ENCODE peak calls at places on chromosomes 3 and 15, in six cellular contexts. G, F, Q, P, W and M are unnamed samples. For H3K4me1, the result is how much of the 10 kb centered on the place peaks cover.

GRCh38 chr3:181761906-181762305 is 50.2 kb downstream of the SOX2 start:
- DNase-seq in W (no peak), P (no peak), Q (no peak), F (no peak), G (no peak), M (no peak)

GRCh38 chr15:51907136-51907862 is 64.3 kb downstream of the LEO1 start:
- DNase-seq in P (peak), G (no peak), Q (peak), F (no peak), W (peak), M (peak)

GRCh38 chr15:93265046-93265658 is 176.1 kb upstream of the RGMA start:
- DNase-seq in Q (peak), F (no peak), G (no peak), W (no peak), P (no peak), M (peak)

GRCh38 chr3:160400631-160401150 is 1.2 kb downstream of the SMC4 start:
- DNase-seq in F (peak), W (peak), P (peak), G (peak), Q (no peak), M (peak)

GRCh38 chr3:181418249-181418648 is 293.5 kb upstream of the SOX2 start:
- DNase-seq in F (no peak), Q (no peak), G (no peak), W (no peak), P (no peak), M (no peak)

GRCh38 chr15:29278436-29279099 is 8.9 kb upstream of the NSMCE3 start:
- DNase-seq in W (no peak), F (no peak), G (no peak), Q (peak), P (peak), M (peak)

GRCh38 chr3:123871946-123872345 is 12.2 kb downstream of the MYLK start:
- DNase-seq in Q (peak), P (peak), F (no peak), W (no peak), G (no peak), M (no peak)

GRCh38 chr15:96038650-96039049 is 291.9 kb upstream of the NR2F2 start:
- DNase-seq in Q (peak), F (no peak), G (no peak), P (no peak), W (no peak), M (no peak)

GRCh38 chr3:143330316-143330868 is 210.8 kb downstream of the CHST2 start:
- DNase-seq in P (no peak), Q (peak), F (no peak), G (no peak), W (no peak), M (no peak)

GRCh38 chr3:178950676-178951075 is 120.9 kb downstream of the ZMAT3 start:
- DNase-seq in P (peak), G (no peak), F (no peak), Q (peak), W (no peak), M (no peak)

GRCh38 chr3:10941972-10942371 is 50.6 kb upstream of the SLC6A1 start:
- DNase-seq in P (peak), W (peak), Q (no peak), F (peak), G (no peak), M (no peak)

GRCh38 chr3:52831500-52832301 is 1.2 kb upstream of the ITIH4 start:
- DNase-seq in W (peak), G (peak), P (peak), Q (peak), F (no peak), M (peak)

GRCh38 chr15:42955518-42955917 is 34.9 kb upstream of the TTBK2 start:
- DNase-seq in Q (peak), G (no peak), P (peak), F (no peak), W (no peak), M (no peak)

GRCh38 chr3:177102526-177102925 is 94.8 kb downstream of the TBL1XR1 start:
- DNase-seq in P (no peak), F (no peak), W (no peak), Q (peak), G (no peak), M (no peak)

GRCh38 chr15:36156855-36157521 is 422.4 kb upstream of the CDIN1 start:
- DNase-seq in W (no peak), F (no peak), Q (peak), P (peak), G (no peak), M (no peak)

GRCh38 chr15:27254801-27255200 is 283.8 kb downstream of the GABRG3 start:
- DNase-seq in P (no peak), G (no peak), W (no peak), F (no peak), Q (no peak), M (no peak)

GRCh38 chr15:75229191-75230015 is 27.7 kb downstream of the C15orf39 start:
- DNase-seq in F (no peak), P (no peak), W (no peak), G (no peak), Q (peak), M (no peak)

DNA sequence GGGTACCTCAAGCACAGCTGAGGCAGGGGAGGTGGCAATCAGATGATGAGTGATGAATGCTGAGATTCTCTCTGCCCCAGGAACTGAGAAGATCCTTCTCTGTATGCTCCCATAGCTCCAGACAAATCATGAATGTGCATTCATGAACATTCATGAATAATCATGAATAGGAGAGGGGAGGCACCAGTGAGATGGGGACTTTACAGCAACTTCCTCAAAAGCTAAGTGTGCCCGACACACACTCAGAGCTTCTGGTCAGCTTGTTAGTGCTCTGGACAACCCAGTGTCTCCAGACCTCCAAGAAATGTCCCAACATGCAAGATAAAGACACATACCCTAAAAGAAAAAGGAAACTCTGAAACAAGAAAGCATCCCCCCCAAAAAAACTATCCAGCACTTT is 24.2 kb downstream of the LRRC2 start:
- DNase-seq in Q (no peak), W (no peak), F (peak), P (no peak), G (no peak), M (no peak)
- H3K4me1 ChIP-seq in Q (under half), W (under half), F (half or more), P (under half), G (under half), M (under half)

GRCh38 chr3:135987647-135988046 is 22.1 kb downstream of the PPP2R3A start:
- DNase-seq in F (no peak), G (no peak), Q (no peak), W (no peak), P (no peak), M (no peak)

GRCh38 chr3:135982922-135983581 is 17.5 kb downstream of the PPP2R3A start:
- DNase-seq in F (no peak), W (no peak), Q (peak), P (peak), G (no peak), M (no peak)

GRCh38 chr3:135981701-135982403 is 16.3 kb downstream of the PPP2R3A start:
- DNase-seq in W (no peak), Q (no peak), P (no peak), G (no peak), F (no peak), M (no peak)

GRCh38 chr3:135980343-135980742 is 14.8 kb downstream of the PPP2R3A start:
- DNase-seq in W (no peak), G (no peak), Q (no peak), F (no peak), P (no peak), M (no peak)

DNA sequence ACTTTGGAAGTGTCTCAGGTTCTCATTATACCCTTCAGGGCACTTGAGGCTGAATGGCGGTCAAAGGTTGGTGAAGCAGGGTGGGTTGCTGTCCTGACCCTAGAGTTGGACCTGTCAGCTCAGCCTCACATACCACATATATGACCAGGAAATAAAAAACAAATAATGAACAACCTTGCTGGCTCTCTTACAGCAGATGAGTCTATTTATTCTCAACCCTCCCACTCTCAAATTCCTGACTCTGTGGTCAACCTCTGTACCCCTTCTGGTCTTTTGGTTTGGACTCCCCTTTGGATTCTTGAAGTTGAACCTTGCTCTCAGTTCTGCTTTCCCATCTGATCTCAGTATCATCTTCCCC is 16.9 kb downstream of the PPP2R3A start:
- DNase-seq in W (no peak), F (no peak), G (no peak), P (peak), Q (peak), M (no peak)
- H3K4me2 ChIP-seq in W (no peak), F (no peak), G (peak), P (peak), Q (peak), M (no peak)

GRCh38 chr15:97059276-97059675 is 728.8 kb downstream of the NR2F2 start:
- DNase-seq in F (no peak), Q (no peak), P (no peak), G (no peak), W (no peak), M (no peak)

GRCh38 chr15:97061392-97061791 is 730.9 kb downstream of the NR2F2 start:
- DNase-seq in G (no peak), W (no peak), Q (no peak), P (no peak), F (no peak), M (no peak)
- H3K4me1 ChIP-seq in G (under half), W (under half), Q (under half), P (under half), F (under half), M (under half)

GRCh38 chr3:14900881-14901873 is 46.2 kb upstream of the NR2C2 start:
- DNase-seq in W (no peak), F (no peak), Q (no peak), P (no peak), G (no peak), M (peak)
- H3K4me2 ChIP-seq in W (no peak), F (no peak), Q (no peak), P (no peak), G (no peak), M (no peak)